ENCODE peak calls at places on chromosomes 3 and 15, in six cellular contexts. M is IMR-90, D is fibroblast of lung, A is A549, P is K562, S is OCI-LY7. J is an unnamed sample.

GRCh38 chr3:138946554-138947302 is at the start of the genes FOXL2 and FOXL2NB:
- DNase-seq in M (peak), D (peak), A (peak), P (peak), S (no peak), J (peak)

GRCh38 chr3:171620825-171621434 is 160.7 kb upstream of the TNIK start:
- DNase-seq in M (peak), D (peak), A (no peak), P (no peak), S (no peak), J (no peak)

GRCh38 chr15:59686389-59686788 is 2.7 kb downstream of the BNIP2 start:
- DNase-seq in M (no peak), D (no peak), A (no peak), P (no peak), S (peak), J (no peak)

GRCh38 chr15:99452728-99453643 is 112.8 kb upstream of the MEF2A start:
- DNase-seq in M (peak), D (peak), A (no peak), P (no peak), S (no peak), J (no peak)

GRCh38 chr3:181052256-181052655 is 62.7 kb upstream of the DNAJC19 start:
- DNase-seq in M (no peak), D (peak), A (no peak), P (no peak), S (no peak), J (no peak)

GRCh38 chr3:53269888-53270880 is 14.4 kb upstream of the TKT start:
- DNase-seq in M (peak), D (peak), A (peak), P (peak), S (no peak), J (peak)

GRCh38 chr15:43193710-43194109 is 8.5 kb downstream of the CCNDBP1 start:
- DNase-seq in M (no peak), D (no peak), A (no peak), P (no peak), S (no peak), J (no peak)

GRCh38 chr3:195462308-195462610 is 19.4 kb upstream of the ACAP2 start:
- DNase-seq in M (no peak), D (no peak), A (no peak), P (no peak), S (no peak), J (no peak)

GRCh38 chr3:158958873-158959272 is 157.0 kb downstream of the MFSD1 start:
- DNase-seq in M (no peak), D (no peak), A (no peak), P (no peak), S (no peak), J (no peak)

GRCh38 chr15:22262613-22263020 is 182.3 kb downstream of the OR4M2 start:
- DNase-seq in M (no peak), D (no peak), A (peak), P (no peak), S (peak), J (no peak)

GRCh38 chr15:75731248-75732100 is 18.8 kb upstream of the CSPG4 start:
- DNase-seq in M (peak), D (no peak), A (no peak), P (no peak), S (no peak), J (no peak)

GRCh38 chr3:132561003-132561402 is 36.1 kb upstream of the ACKR4 start:
- DNase-seq in M (no peak), D (no peak), A (no peak), P (no peak), S (no peak), J (peak)

GRCh38 chr3:47416041-47416440 is 35.2 kb downstream of the PTPN23 start:
- DNase-seq in M (no peak), D (no peak), A (no peak), P (no peak), S (no peak), J (no peak)

GRCh38 chr15:80999623-81000036 is 1.1 kb upstream of the TLNRD1 start:
- DNase-seq in M (no peak), D (no peak), A (no peak), P (peak), S (peak), J (no peak)

GRCh38 chr3:51375571-51375970 is 9.5 kb upstream of the MANF start:
- DNase-seq in M (no peak), D (no peak), A (no peak), P (peak), S (no peak), J (no peak)

GRCh38 chr3:57600195-57600594 is 3.1 kb upstream of the ARF4 start:
- DNase-seq in M (no peak), D (no peak), A (no peak), P (no peak), S (no peak), J (no peak)

GRCh38 chr3:57596495-57597239 is 477 bp downstream of the ARF4 start:
- DNase-seq in M (peak), D (peak), A (peak), P (peak), S (peak), J (peak)

GRCh38 chr3:57597973-57598351 is 818 bp upstream of the ARF4 start:
- DNase-seq in M (peak), D (peak), A (no peak), P (no peak), S (no peak), J (no peak)

GRCh38 chr3:57594576-57594975 is 2.6 kb downstream of the ARF4 start:
- DNase-seq in M (no peak), D (no peak), A (no peak), P (no peak), S (no peak), J (no peak)

DNA sequence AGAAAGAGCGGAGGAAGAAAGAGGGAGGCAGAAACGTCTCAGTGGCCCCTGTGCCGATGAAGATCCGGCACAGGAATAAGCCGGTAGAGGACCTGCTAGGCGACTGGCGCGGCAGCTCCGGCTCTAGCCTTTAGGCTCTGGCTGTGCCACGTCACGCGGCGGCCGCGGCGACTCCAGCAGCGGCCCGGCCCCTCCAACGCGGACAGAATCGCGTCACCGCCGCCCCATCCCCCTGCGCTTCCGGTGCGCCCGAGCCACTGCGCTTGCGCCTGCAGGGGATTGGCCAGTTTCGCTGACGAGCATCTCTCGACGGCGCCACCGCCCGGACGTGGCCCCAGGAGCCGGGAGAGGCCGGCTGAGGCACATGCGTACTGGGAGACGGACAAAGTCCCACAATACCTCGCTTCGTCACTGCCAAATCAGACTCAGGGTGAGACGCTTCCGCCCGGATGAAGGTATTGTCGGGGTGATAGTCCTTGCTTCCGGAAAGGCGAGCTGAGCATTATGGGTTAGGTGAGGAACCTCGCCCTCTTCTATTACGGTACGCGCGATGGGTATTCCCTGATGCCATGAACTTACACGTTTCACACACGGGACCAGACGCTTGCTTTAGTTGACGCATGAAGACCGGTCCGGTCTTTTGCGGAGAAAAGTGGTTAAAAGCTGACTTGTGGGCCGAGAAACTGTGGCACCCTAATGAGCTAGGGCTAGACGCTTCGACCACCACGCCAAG is at the start of gene ARF4:
- DNase-seq in M (peak), D (peak), A (peak), P (peak), S (peak), J (peak)
- TF ChIP-seq CTCF in M (peak), D (peak), A (no peak), P (peak), S (peak), J (peak)

DNA sequence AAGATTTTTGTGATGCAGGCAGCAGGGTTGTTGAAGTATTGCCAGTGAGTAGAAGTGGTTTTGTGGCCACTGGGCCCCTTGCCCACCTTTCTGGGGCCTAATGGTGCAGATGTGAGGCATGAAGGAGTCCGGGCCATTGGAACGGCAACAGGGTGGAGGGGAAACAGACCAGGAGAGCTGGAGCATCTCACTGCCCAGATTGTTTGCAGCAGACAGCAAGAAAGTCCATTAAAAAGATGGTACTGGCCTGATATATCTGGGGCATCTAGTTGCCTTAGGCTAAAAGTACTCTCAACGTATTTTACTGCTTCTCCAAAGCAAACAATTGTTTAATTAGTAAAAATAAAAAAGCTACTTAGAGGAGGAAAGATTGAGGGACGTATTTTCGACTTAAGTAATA is 298.4 kb downstream of the SATB1 start:
- DNase-seq in M (no peak), D (no peak), A (no peak), P (no peak), S (peak), J (no peak)
- H3K4me2 ChIP-seq in M (no peak), D (no peak), A (no peak), P (no peak), S (peak), J (no peak)

DNA sequence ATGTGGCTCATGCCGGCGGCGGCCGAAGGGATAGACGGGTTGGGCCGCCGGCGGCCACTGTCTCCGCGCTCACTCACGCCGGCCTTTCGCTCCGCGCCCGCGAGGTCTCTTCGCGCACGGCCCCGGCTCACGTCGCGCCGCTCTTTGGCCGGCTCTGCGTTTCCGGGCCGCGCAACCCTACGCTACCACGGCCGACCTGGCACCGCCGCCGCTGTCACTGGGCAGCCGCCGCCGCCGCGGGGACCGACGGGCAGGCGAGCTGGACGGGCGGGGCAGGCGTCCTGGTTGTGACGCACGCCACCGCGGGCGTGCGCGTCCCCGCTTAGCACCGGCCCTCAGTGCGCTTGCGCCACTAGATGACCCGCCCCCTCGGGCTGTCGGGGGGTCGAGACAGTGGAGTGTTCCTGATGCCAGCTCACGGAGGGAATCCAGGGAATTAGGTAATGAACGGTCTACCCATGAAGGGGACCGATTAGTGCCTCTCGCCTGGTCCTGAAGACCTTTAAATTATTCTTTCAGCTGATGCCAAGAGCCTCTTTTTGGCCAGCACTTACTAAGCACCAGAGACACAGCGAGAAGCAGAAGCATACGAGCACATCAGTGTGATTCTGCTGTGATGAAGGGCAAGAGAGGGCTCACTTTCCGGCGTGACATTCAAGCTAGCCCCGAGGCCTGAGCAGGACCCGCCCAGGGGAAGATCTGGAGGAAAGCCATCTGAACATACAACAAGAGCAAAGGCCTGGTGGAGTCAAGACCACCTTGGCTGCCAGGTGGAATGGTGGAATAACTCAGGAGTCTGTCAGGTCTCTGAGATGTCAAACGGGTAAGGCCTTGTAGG is at the start of gene PRKAR2A:
- DNase-seq in M (peak), D (peak), A (peak), P (peak), S (peak), J (peak)
- TF ChIP-seq CTCF in M (no peak), D (no peak), A (no peak), P (no peak), S (no peak), J (no peak)

DNA sequence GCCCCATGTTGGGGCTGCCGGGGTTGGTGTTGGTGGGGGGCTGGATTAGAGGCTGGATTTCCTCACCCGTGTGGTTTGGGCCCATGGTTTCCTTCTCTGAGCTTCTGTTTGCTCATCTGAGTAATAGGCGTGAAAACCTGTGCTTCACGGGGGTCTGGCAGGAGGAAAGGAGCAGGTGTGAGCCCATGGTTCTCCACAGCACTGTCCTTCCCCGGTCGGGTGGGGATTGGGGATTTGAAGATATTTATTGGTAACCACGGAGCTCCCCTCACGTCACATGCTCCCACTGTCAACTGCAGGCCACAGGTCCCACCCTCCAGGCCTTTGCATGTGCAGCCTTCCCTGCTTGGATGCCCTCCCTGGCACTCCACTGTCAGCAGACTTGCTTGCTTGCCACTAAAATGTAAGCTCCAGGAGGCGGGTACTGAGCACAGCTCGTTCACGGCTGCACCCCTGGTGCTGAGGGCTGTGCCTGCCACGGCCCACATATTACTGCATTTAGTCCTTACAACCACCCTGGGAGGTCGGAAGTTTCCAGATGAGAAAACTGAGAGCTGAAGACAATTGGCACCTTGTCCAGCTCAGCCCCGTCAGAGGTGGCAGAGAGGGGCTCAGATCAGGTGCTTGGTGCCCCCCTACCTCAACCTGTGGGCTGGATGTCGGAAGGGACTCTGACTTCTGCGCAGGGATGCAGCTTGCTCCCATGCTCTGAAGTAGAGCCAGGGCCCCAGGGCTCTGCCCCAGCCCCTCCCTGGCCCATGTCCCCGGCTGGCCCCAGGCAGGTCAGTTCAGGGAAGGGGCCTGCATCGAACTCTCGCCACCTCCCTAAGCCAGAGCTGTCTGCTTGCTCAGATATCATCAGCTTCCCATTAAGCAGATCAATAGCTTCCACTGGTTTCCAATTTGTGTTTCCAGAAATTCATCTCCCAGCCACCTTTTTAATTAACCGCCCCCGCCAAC is 29.4 kb upstream of the IQSEC1 start:
- DNase-seq in M (no peak), D (no peak), A (no peak), P (no peak), S (no peak), J (no peak)
- H3K4me2 ChIP-seq in M (no peak), D (no peak), A (no peak), P (no peak), S (no peak), J (no peak)

GRCh38 chr3:56926513-56927282 is 124.9 kb upstream of the ARHGEF3 start:
- DNase-seq in M (peak), D (peak), A (no peak), P (no peak), S (no peak), J (no peak)
- TF ChIP-seq CTCF in M (no peak), D (peak), A (no peak), P (no peak), S (no peak), J (no peak)

DNA sequence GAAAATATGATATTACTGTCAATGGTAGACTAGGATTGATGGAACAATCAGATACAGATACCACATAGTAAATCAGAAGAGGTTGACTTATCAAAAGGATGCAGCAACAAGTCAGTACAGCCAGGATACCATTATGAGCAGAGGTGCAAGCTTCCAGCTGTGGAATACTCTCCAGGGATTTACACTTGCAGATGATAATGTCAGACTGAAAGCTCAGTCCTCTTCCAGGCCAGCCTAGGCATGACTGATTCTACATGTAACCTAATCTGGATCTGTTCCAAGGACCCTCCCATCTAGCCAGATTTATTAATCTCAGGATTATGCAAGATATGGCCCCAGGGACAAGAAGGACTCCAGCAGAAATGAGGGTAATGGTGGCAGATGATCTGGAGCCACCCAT is 8.2 kb downstream of the FILIP1L start:
- DNase-seq in M (no peak), D (no peak), A (no peak), P (no peak), S (peak), J (no peak)
- H3K4me2 ChIP-seq in M (no peak), D (no peak), A (peak), P (no peak), S (peak), J (no peak)

GRCh38 chr3:65996605-65997004 is 42.1 kb downstream of the MAGI1 start:
- DNase-seq in M (no peak), D (peak), A (no peak), P (no peak), S (no peak), J (no peak)
- TF ChIP-seq CTCF in M (no peak), D (no peak), A (no peak), P (no peak), S (no peak), J (no peak)

DNA sequence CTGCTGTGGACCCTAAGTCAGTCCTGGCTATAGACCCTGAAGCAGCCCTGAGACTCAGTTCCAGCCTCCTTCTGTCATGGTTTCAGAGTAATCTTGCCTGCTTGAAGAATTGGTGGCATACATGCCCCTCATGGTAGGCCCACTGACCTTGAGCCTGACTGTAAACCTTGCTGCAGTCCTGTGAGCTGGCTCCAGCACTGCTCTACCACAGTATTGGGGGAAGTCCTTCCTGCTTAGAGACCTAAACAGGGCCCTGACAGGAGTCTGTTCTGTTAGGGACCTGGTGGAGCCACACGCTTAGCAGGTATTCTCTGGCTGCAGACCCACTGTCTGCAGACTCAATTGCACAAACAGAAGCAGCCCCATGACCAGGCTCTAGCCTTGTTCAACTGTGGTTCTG is 47.1 kb downstream of the OXSM start:
- DNase-seq in M (no peak), D (no peak), A (no peak), P (no peak), S (peak), J (no peak)
- H3K4me2 ChIP-seq in M (no peak), D (no peak), A (no peak), P (no peak), S (peak), J (no peak)

GRCh38 chr3:10019326-10019725 is 6.9 kb upstream of the FANCD2 start:
- DNase-seq in M (no peak), D (no peak), A (no peak), P (no peak), S (no peak), J (no peak)

GRCh38 chr3:10011644-10012043 is 14.6 kb upstream of the FANCD2 start:
- DNase-seq in M (no peak), D (peak), A (no peak), P (no peak), S (no peak), J (no peak)

GRCh38 chr3:10012106-10012505 is 14.1 kb upstream of the FANCD2 start:
- DNase-seq in M (no peak), D (no peak), A (no peak), P (no peak), S (no peak), J (no peak)

GRCh38 chr3:10017636-10018292 is 8.5 kb upstream of the FANCD2 start:
- DNase-seq in M (peak), D (peak), A (no peak), P (no peak), S (no peak), J (no peak)

DNA sequence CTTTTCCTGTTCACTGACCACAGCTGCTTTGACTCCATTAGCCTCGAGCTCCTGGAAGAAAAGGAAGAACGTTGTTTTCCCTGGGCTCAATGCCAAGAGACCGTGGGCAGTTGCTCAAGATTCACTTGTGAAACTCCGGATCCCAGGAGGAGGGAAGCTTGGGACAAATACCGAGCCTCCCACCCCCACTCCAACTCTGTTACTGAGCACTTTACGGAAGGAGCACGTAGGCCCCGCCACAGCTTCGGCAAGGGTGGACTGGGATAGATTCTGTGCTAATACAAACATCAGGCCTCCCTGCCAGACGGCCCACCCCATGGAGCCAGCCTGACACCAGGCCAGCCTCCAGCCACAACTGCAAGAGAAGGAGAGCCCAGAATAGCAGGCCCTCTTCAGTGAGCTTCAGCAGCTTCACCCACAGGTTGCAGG is 10.7 kb upstream of the FANCD2 start:
- DNase-seq in M (peak), D (peak), A (no peak), P (no peak), S (no peak), J (no peak)
- TF ChIP-seq CTCF in M (no peak), D (no peak), A (no peak), P (no peak), S (no peak), J (no peak)

GRCh38 chr3:136651585-136651984 is 100.6 kb downstream of the STAG1 start:
- DNase-seq in M (no peak), D (no peak), A (no peak), P (peak), S (no peak), J (no peak)
- H3K4me2 ChIP-seq in M (no peak), D (no peak), A (no peak), P (peak), S (no peak), J (no peak)

J was measured in neural progenitor cell.